ENCODE peak calls at places on chromosome 19, in four cellular contexts. Y, X, G and I are unnamed samples.

GRCh38 chr19:55460670-55461258 is 678 bp downstream of the ISOC2 start:
- DNase-seq in Y (peak), X (peak), G (no peak), I (peak)

GRCh38 chr19:30677702-30678101 is 305.5 kb downstream of the ZNF536 start:
- DNase-seq in Y (no peak), X (no peak), G (no peak), I (no peak)

GRCh38 chr19:6590458-6591319 is at the start of gene CD70:
- DNase-seq in Y (peak), X (no peak), G (no peak), I (no peak)

GRCh38 chr19:41898235-41898634 is 15.3 kb downstream of the ARHGEF1 start:
- DNase-seq in Y (no peak), X (no peak), G (no peak), I (no peak)

GRCh38 chr19:45809643-45810159 is 5.4 kb downstream of the RSPH6A start:
- DNase-seq in Y (no peak), X (no peak), G (no peak), I (no peak)

GRCh38 chr19:11964858-11965645 is at the start of gene ZNF763:
- DNase-seq in Y (peak), X (peak), G (peak), I (peak)

GRCh38 chr19:37572203-37572602 is 22.4 kb downstream of the ZNF571 start:
- DNase-seq in Y (no peak), X (no peak), G (no peak), I (no peak)

GRCh38 chr19:7904074-7905020 is 670 bp downstream of the MAP2K7 start:
- DNase-seq in Y (peak), X (no peak), G (no peak), I (no peak)

GRCh38 chr19:10431943-10432735 is 11.8 kb downstream of the PDE4A start:
- DNase-seq in Y (peak), X (no peak), G (no peak), I (no peak)

GRCh38 chr19:38389957-38390924 is 1.7 kb downstream of the SPRED3 start:
- DNase-seq in Y (no peak), X (no peak), G (no peak), I (no peak)

GRCh38 chr19:3515891-3516422 is 9.8 kb downstream of the FZR1 start:
- DNase-seq in Y (no peak), X (no peak), G (no peak), I (no peak)

GRCh38 chr19:748274-748598 is 2.7 kb upstream of the MISP start:
- DNase-seq in Y (peak), X (no peak), G (no peak), I (no peak)

GRCh38 chr19:7326105-7326877 is 22.4 kb upstream of the ARHGEF18 start:
- DNase-seq in Y (peak), X (no peak), G (no peak), I (no peak)

GRCh38 chr19:36054733-36055686 is at the start of gene WDR62:
- DNase-seq in Y (peak), X (peak), G (peak), I (peak)

GRCh38 chr19:45356760-45357444 is 13.5 kb downstream of the ERCC2 start:
- DNase-seq in Y (no peak), X (no peak), G (no peak), I (no peak)

DNA sequence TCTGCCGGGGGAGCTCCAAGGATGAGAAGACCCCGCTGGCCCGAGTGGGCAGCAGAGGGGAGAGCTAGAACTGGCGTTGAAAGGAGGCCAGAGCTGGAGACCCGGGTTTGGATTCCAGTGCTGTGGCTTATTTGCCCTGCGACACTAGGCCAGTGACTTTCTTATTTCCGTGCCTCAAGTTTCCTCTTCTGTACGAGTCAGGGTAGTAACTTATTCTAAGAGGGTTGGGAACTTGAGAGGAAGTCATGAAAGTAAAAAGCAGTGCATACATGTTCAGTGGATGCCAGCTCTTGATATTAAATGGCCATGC is 670 bp downstream of the FAM32A start:
- DNase-seq in Y (no peak), X (no peak), G (no peak), I (no peak)
- TF ChIP-seq CTCF in Y (no peak), X (peak), G (peak), I (no peak)

DNA sequence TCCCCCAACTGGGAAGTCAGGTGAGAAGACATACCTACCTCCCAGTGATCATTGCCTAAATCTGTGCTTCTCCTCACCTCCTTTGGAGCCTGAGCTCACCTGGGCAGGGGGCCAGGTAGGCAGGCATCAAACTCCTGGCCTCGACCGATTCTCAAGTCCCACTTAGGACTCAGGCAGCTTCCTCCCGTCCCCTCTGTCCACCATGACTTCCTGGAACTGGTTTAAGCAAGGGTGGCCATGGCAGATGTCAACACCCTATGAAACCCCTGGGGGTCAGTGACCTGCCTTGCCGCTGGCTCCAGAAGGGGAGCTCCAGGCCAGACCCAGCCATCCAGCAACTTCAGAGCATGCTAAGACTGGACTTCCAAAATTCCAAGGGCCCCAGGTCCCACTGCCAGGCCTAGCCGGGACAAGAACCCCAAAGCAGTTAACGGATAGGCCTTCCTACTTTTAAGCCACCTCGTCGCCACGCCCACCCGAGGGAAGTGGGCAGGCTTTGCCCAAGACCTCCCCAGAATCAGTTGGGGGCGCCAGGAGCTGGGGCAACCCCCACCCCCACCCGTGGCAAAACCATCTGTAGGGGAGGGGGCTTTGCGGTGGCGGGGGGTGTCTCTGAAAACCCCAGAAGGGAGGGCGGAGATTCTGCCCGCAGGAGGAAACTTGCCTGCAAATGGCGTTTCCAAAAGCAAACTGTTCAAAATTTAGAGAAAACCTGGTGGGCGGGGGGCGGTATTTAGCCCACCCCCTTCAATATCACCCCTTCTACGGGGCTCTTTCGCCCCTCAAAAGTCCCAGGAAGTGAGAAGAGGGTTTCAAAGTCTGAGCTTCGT is 657 bp downstream of the PLIN3 start:
- DNase-seq in Y (peak), X (no peak), G (no peak), I (no peak)
- TF ChIP-seq CTCF in Y (no peak), X (no peak), G (no peak), I (no peak)

DNA sequence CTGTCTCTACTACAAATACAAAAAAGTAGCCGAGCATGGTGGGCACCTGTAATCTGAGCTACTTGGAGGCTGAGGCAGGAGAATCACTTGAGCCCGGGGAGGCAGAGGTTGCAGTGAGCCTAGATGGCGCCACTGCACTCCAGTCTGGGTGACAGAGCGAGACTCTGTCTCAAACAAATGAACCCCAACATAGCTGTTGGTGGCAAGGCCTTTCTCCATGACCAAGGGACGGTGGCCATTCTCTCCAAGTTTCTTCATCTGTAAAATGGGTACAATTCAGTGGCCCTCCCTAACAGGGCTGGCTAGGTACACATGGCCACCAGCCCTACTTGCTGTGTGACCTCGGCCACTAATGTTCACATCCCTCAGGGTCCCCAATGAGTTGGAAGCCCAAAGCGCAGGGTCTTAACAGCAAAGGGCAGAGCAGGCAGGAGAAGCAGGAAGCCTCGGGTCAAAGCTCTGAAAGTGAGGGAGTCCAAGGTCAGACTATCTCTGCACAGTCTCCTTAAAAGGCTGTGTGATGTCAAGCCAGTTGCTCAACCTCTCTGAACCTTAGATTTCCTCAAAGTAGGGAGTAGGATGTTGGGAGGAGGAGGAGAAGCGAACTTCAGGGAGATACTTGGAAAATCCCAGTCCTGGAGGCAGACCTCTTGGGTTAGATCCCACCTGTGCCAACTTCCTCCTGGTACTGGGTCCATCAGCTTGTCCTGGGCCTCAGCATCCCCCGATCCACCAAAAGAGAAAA is 2.7 kb downstream of the JUND start:
- DNase-seq in Y (peak), X (no peak), G (no peak), I (no peak)
- TF ChIP-seq CTCF in Y (peak), X (peak), G (no peak), I (no peak)

GRCh38 chr19:2101417-2102335 is 5.0 kb downstream of the IZUMO4 start:
- DNase-seq in Y (no peak), X (no peak), G (no peak), I (no peak)
- TF ChIP-seq CTCF in Y (no peak), X (no peak), G (no peak), I (no peak)